ENCODE peak calls at places on chromosomes 6 and 20, in six cellular contexts. W, K, R, E, Y and H are unnamed samples.

GRCh38 chr6:21533678-21534077 is 59.9 kb upstream of the SOX4 start:
- DNase-seq in W (no peak), K (no peak), R (no peak), E (no peak), Y (no peak), H (no peak)

GRCh38 chr6:161557333-161558107 is 283.7 kb upstream of the AGPAT4 start:
- DNase-seq in W (no peak), K (no peak), R (no peak), E (no peak), Y (no peak), H (no peak)

GRCh38 chr6:63634630-63635029 is 972 bp upstream of the PHF3 start:
- DNase-seq in W (no peak), K (no peak), R (no peak), E (no peak), Y (no peak), H (no peak)

GRCh38 chr6:110419028-110419739 is 3.8 kb upstream of the DDO start:
- DNase-seq in W (no peak), K (no peak), R (no peak), E (no peak), Y (no peak), H (no peak)

GRCh38 chr6:7332090-7332745 is 19.2 kb upstream of the SSR1 start:
- DNase-seq in W (no peak), K (no peak), R (peak; percentile 93), E (no peak), Y (no peak), H (no peak)

GRCh38 chr6:131858765-131859490 is 51.1 kb downstream of the ENPP1 start:
- DNase-seq in W (no peak), K (peak; percentile 29), R (peak; percentile 7), E (no peak), Y (no peak), H (no peak)

GRCh38 chr6:87808005-87808757 is 106.1 kb upstream of the AKIRIN2 start:
- DNase-seq in W (no peak), K (no peak), R (peak; percentile 94), E (no peak), Y (no peak), H (no peak)

GRCh38 chr6:26103141-26103769 is 16.0 kb downstream of the HFE start:
- DNase-seq in W (no peak), K (no peak), R (peak; percentile 46), E (no peak), Y (no peak), H (no peak)

GRCh38 chr6:118771253-118771652 is 119.9 kb upstream of the CEP85L start:
- DNase-seq in W (no peak), K (no peak), R (peak; percentile 78), E (no peak), Y (no peak), H (no peak)

GRCh38 chr6:111585241-111585968 is 20.3 kb downstream of the TRAF3IP2 start:
- DNase-seq in W (no peak), K (no peak), R (peak; percentile 83), E (peak; percentile 53), Y (no peak), H (no peak)

GRCh38 chr6:73739097-73739496 is 43.1 kb downstream of the CD109 start:
- DNase-seq in W (no peak), K (peak; percentile 38), R (peak; percentile 61), E (no peak), Y (no peak), H (no peak)

GRCh38 chr20:46139908-46140482 is 21.9 kb downstream of the CD40 start:
- DNase-seq in W (no peak), K (no peak), R (peak; percentile 80), E (no peak), Y (peak; percentile 64), H (no peak)

GRCh38 chr6:27669278-27669797 is 196.4 kb upstream of the ZNF184 start:
- DNase-seq in W (no peak), K (no peak), R (peak; percentile 47), E (no peak), Y (no peak), H (no peak)

GRCh38 chr6:43856005-43856765 is 86.2 kb downstream of the VEGFA start:
- DNase-seq in W (no peak), K (no peak), R (peak; percentile 26), E (peak; percentile 20), Y (no peak), H (no peak)

GRCh38 chr6:7673063-7673536 is 52.8 kb upstream of the BMP6 start:
- DNase-seq in W (no peak), K (peak; percentile 51), R (peak; percentile 84), E (no peak), Y (no peak), H (no peak)

GRCh38 chr6:122735618-122736017 is 43.9 kb upstream of the FABP7 start:
- DNase-seq in W (no peak), K (no peak), R (peak; percentile 98), E (no peak), Y (no peak), H (no peak)

GRCh38 chr6:18166314-18167007 is 11.2 kb downstream of the KDM1B start:
- DNase-seq in W (no peak), K (no peak), R (peak; percentile 13), E (no peak), Y (no peak), H (no peak)

GRCh38 chr6:63643862-63644261 is 8.3 kb downstream of the PHF3 start:
- DNase-seq in W (no peak), K (no peak), R (no peak), E (no peak), Y (no peak), H (no peak)

GRCh38 chr20:48827880-48828733 is at the start of gene PREX1:
- DNase-seq in W (peak; percentile 89), K (peak; percentile 54), R (peak; percentile 55), E (peak; percentile 63), Y (peak; percentile 66), H (peak; percentile 81)

GRCh38 chr6:109299695-109300564 is 82.3 kb downstream of the CD164 start:
- DNase-seq in W (no peak), K (no peak), R (no peak), E (peak; percentile 69), Y (peak; percentile 24), H (no peak)

GRCh38 chr6:19873031-19873430 is 35.9 kb downstream of the ID4 start:
- DNase-seq in W (no peak), K (no peak), R (no peak), E (no peak), Y (no peak), H (no peak)

GRCh38 chr20:49284818-49285217 is 7.0 kb upstream of the ZNFX1 start:
- DNase-seq in W (no peak), K (no peak), R (no peak), E (no peak), Y (no peak), H (no peak)

GRCh38 chr6:108598316-108598863 is 37.7 kb downstream of the FOXO3 start:
- DNase-seq in W (no peak), K (no peak), R (peak; percentile 76), E (no peak), Y (no peak), H (no peak)

GRCh38 chr6:46466570-46466969 is 24.7 kb downstream of the RCAN2 start:
- DNase-seq in W (no peak), K (no peak), R (no peak), E (no peak), Y (no peak), H (no peak)

GRCh38 chr20:37880726-37881591 is 22.0 kb upstream of the VSTM2L start:
- DNase-seq in W (no peak), K (no peak), R (peak; percentile 75), E (peak; percentile 11), Y (no peak), H (no peak)

GRCh38 chr20:24954151-24954550 is 5.1 kb downstream of the CST7 start:
- DNase-seq in W (no peak), K (no peak), R (no peak), E (no peak), Y (no peak), H (no peak)

GRCh38 chr20:24953204-24953565 is 4.1 kb downstream of the CST7 start:
- DNase-seq in W (no peak), K (no peak), R (no peak), E (no peak), Y (no peak), H (no peak)

GRCh38 chr20:24953621-24954133 is 4.6 kb downstream of the CST7 start:
- DNase-seq in W (peak; percentile 73), K (no peak), R (no peak), E (no peak), Y (no peak), H (no peak)

GRCh38 chr20:24956001-24956761 is 7.1 kb downstream of the CST7 start:
- DNase-seq in W (peak; percentile 20), K (no peak), R (no peak), E (no peak), Y (no peak), H (no peak)

DNA sequence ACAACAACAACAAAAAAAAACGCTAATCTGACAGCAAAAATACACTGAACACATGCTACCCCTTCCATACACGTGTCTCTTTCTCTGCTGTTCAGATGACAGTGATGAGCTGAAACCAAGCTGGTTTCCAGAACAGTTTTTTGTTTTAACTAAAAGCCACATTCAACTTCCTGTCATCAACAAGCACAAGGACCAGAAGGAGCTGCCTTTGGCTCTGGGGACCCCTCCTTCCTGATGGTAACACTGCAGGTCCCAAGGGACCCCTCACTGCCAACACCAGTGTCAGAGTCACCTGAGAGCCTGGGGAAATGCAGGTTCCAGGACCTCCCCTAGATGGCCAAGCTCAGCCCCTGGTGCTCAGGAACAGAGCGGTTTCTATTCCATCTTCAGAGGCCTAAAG is 6.0 kb downstream of the CST7 start:
- DNase-seq in W (peak; percentile 41), K (no peak), R (no peak), E (no peak), Y (no peak), H (no peak)
- TF ChIP-seq CTCF in W (no peak), K (no peak), R (no peak), E (no peak), Y (no peak), H (no peak)

GRCh38 chr6:33958863-33959651 is 155.3 kb upstream of the MLN start:
- DNase-seq in W (no peak), K (no peak), R (no peak), E (no peak), Y (no peak), H (no peak)
- TF ChIP-seq CTCF in W (peak; percentile 5), K (no peak), R (no peak), E (no peak), Y (no peak), H (no peak)

GRCh38 chr6:166009385-166010031 is 158.1 kb downstream of the TBXT start:
- DNase-seq in W (no peak), K (no peak), R (no peak), E (no peak), Y (no peak), H (no peak)

GRCh38 chr6:166007349-166008263 is 160.0 kb downstream of the TBXT start:
- DNase-seq in W (no peak), K (no peak), R (no peak), E (no peak), Y (no peak), H (no peak)

GRCh38 chr6:166010585-166010984 is 157.1 kb downstream of the TBXT start:
- DNase-seq in W (no peak), K (no peak), R (no peak), E (no peak), Y (no peak), H (no peak)

GRCh38 chr6:166010136-166010535 is 157.5 kb downstream of the TBXT start:
- DNase-seq in W (no peak), K (no peak), R (no peak), E (no peak), Y (no peak), H (no peak)

GRCh38 chr6:166008441-166009369 is 158.9 kb downstream of the TBXT start:
- DNase-seq in W (no peak), K (no peak), R (no peak), E (no peak), Y (no peak), H (no peak)
- TF ChIP-seq CTCF in W (no peak), K (peak; percentile 4), R (no peak), E (no peak), Y (no peak), H (no peak)

GRCh38 chr20:59690976-59691375 is 86.6 kb downstream of the PHACTR3 start:
- DNase-seq in W (no peak), K (no peak), R (no peak), E (no peak), Y (no peak), H (no peak)
- TF ChIP-seq CTCF in W (no peak), K (no peak), R (no peak), E (no peak), Y (no peak), H (no peak)